ENCODE peak calls at places on chromosomes 3 and 15, in four cellular contexts. L is activated CD4-positive, alpha-beta T cell treated with anti-CD3 and anti-CD28 coated beads, Interleukin-2, amount 10 ng/mL, durations not matched to agents 7 days and 5 days; C is activated naive CD4-positive, alpha-beta T cell; Q is AG08395. V is an unnamed sample.

GRCh38 chr3:45167011-45167911 is 21.1 kb upstream of the CDCP1 start:
- DNase-seq in C (peak; percentile 54), L (peak; percentile 89), Q (peak; percentile 96), V (peak; percentile 39)

GRCh38 chr3:59381282-59381681 is 331.5 kb upstream of the CFAP20DC start:
- DNase-seq in C (no peak), Q (no peak), L (no peak), V (no peak)

GRCh38 chr3:149662240-149662887 is 4.5 kb upstream of the WWTR1 start:
- DNase-seq in Q (no peak), C (no peak), L (no peak), V (no peak)

GRCh38 chr3:131353946-131354345 is 27.6 kb upstream of the NUDT16 start:
- DNase-seq in C (no peak), L (no peak), Q (no peak), V (no peak)

GRCh38 chr3:23810342-23811116 is 4.8 kb downstream of the UBE2E1 start:
- DNase-seq in L (peak; percentile 36), Q (peak; percentile 51), C (peak; percentile 10), V (peak; percentile 15)

GRCh38 chr15:88258021-88258641 is 1.6 kb upstream of the NTRK3 start:
- DNase-seq in L (no peak), Q (no peak), C (no peak), V (no peak)

GRCh38 chr15:87843312-87843711 is 413.2 kb downstream of the NTRK3 start:
- DNase-seq in Q (no peak), C (no peak), L (no peak), V (no peak)

GRCh38 chr3:194137314-194138097 is 1.6 kb downstream of the HES1 start:
- DNase-seq in L (peak; percentile 51), Q (peak; percentile 31), C (no peak), V (peak; percentile 53)

GRCh38 chr15:63389902-63390301 is 8.3 kb upstream of the CA12 start:
- DNase-seq in C (no peak), Q (no peak), L (no peak), V (peak; percentile 34)

GRCh38 chr3:23071758-23072157 is 131.4 kb upstream of the UBE2E2 start:
- DNase-seq in C (no peak), Q (no peak), L (no peak), V (no peak)

GRCh38 chr3:179929091-179929529 is 107.6 kb downstream of the PEX5L start:
- DNase-seq in L (peak; percentile 43), Q (peak; percentile 52), C (peak; percentile 0), V (peak; percentile 33)

GRCh38 chr15:42919794-42920280 is 741 bp downstream of the TTBK2 start:
- DNase-seq in C (no peak), Q (peak; percentile 27), L (peak; percentile 46), V (no peak)

GRCh38 chr15:89794627-89795241 is 18.6 kb downstream of the MESP2 start:
- DNase-seq in L (no peak), Q (peak; percentile 39), C (no peak), V (no peak)

GRCh38 chr3:174439621-174440349 is 419.3 kb upstream of the NAALADL2 start:
- DNase-seq in L (no peak), Q (peak; percentile 72), C (no peak), V (no peak)

GRCh38 chr3:159252772-159253384 is 451.0 kb downstream of the MFSD1 start:
- DNase-seq in C (no peak), L (no peak), Q (peak; percentile 30), V (no peak)

GRCh38 chr15:74233864-74234597 is 2.1 kb upstream of the CCDC33 start:
- DNase-seq in Q (no peak), L (no peak), C (no peak), V (no peak)

GRCh38 chr15:51130344-51130743 is 35.6 kb upstream of the TNFAIP8L3 start:
- DNase-seq in Q (no peak), C (no peak), L (no peak), V (no peak)

GRCh38 chr15:95887666-95888480 is 442.6 kb upstream of the NR2F2 start:
- DNase-seq in L (no peak), Q (no peak), C (no peak), V (no peak)

GRCh38 chr3:69748503-69748902 is 9.2 kb downstream of the MITF start:
- DNase-seq in C (no peak), L (no peak), Q (no peak), V (no peak)

GRCh38 chr3:116238863-116239262 is 206.4 kb downstream of the LSAMP start:
- DNase-seq in L (no peak), Q (no peak), C (no peak), V (no peak)

GRCh38 chr3:187628169-187628568 is 42.0 kb downstream of the SST start:
- DNase-seq in L (no peak), C (no peak), Q (no peak), V (no peak)

GRCh38 chr3:14175383-14176037 is 2.9 kb downstream of the XPC start:
- DNase-seq in L (peak; percentile 89), Q (peak; percentile 24), C (no peak), V (no peak)

GRCh38 chr15:79721256-79721655 is 175.6 kb downstream of the MTHFS start:
- DNase-seq in C (no peak), L (no peak), Q (no peak), V (no peak)

GRCh38 chr15:31398677-31399260 is 72.1 kb downstream of the KLF13 start:
- DNase-seq in L (peak; percentile 9), C (no peak), Q (no peak), V (no peak)

GRCh38 chr3:119643528-119643927 is 16.9 kb downstream of the POPDC2 start:
- DNase-seq in L (no peak), C (no peak), Q (peak; percentile 85), V (no peak)

GRCh38 chr3:100335137-100335833 is 728 bp downstream of the NIT2 start:
- DNase-seq in L (peak; percentile 19), Q (no peak), C (no peak), V (no peak)

GRCh38 chr15:97224191-97224641 is 736.3 kb upstream of the ARRDC4 start:
- DNase-seq in L (no peak), Q (no peak), C (no peak), V (no peak)

GRCh38 chr3:31934018-31934417 is 47.0 kb downstream of the OSBPL10 start:
- DNase-seq in Q (no peak), L (peak; percentile 12), C (no peak), V (no peak)

GRCh38 chr3:125050486-125051172 is 5.2 kb downstream of the HEG1 start:
- DNase-seq in L (no peak), Q (no peak), C (no peak), V (no peak)

GRCh38 chr15:44804303-44805046 is 68.1 kb downstream of the TRIM69 start:
- DNase-seq in L (no peak), Q (no peak), C (no peak), V (no peak)

GRCh38 chr3:40771112-40771511 is 246.4 kb downstream of the ZNF621 start:
- DNase-seq in L (no peak), C (no peak), Q (no peak), V (no peak)

GRCh38 chr15:40768492-40769309 is 1.1 kb upstream of the C15orf62 start:
- DNase-seq in L (no peak), Q (no peak), C (no peak), V (no peak)

GRCh38 chr3:127532561-127533203 is 57.9 kb downstream of the TPRA1 start:
- DNase-seq in L (no peak), Q (no peak), C (no peak), V (no peak)

GRCh38 chr3:59559721-59560514 is 510.1 kb upstream of the CFAP20DC start:
- DNase-seq in Q (peak; percentile 88), L (no peak), C (no peak), V (no peak)

GRCh38 chr3:31699309-31699953 is 166.7 kb downstream of the STT3B start:
- DNase-seq in Q (no peak), C (no peak), L (no peak), V (no peak)

GRCh38 chr15:66231421-66232266 is 21.9 kb downstream of the MEGF11 start:
- DNase-seq in C (no peak), L (no peak), Q (peak; percentile 51), V (no peak)

GRCh38 chr15:57866149-57866736 is 159.7 kb downstream of the POLR2M start:
- DNase-seq in C (peak; percentile 11), Q (peak; percentile 44), L (peak; percentile 60), V (peak; percentile 27)